ENCODE peak calls at places on chromosome 5, in five cellular contexts. J, P, I, D and R are unnamed samples.

GRCh38 chr5:92518318-92518913 is 1062.6 kb downstream of the NR2F1-AS1 start:
- DNase-seq in J (peak; percentile 67), D (peak; percentile 69), I (no peak), P (peak; percentile 46), R (no peak)

GRCh38 chr5:112878760-112879159 is 17.7 kb downstream of the SRP19 start:
- DNase-seq in P (no peak), J (no peak), D (no peak), I (no peak), R (no peak)

GRCh38 chr5:93622240-93622885 is 39.3 kb downstream of the NR2F1 start:
- DNase-seq in I (no peak), D (peak; percentile 85), P (peak; percentile 59), J (peak; percentile 78), R (no peak)

GRCh38 chr5:42719034-42719433 is 37.6 kb upstream of the CCDC152 start:
- DNase-seq in I (no peak), D (peak; percentile 4), J (no peak), P (no peak), R (no peak)

GRCh38 chr5:150263339-150263738 is 26.2 kb downstream of the CAMK2A start:
- DNase-seq in P (no peak), J (peak; percentile 33), D (no peak), I (no peak), R (no peak)

GRCh38 chr5:62717211-62717927 is 138.8 kb downstream of the LRRC70 start:
- DNase-seq in D (no peak), P (no peak), I (no peak), J (no peak), R (no peak)

GRCh38 chr5:177565046-177565445 is 10.7 kb upstream of the FAM193B start:
- DNase-seq in I (no peak), J (no peak), D (no peak), P (no peak), R (no peak)

GRCh38 chr5:933251-933861 is 40.7 kb downstream of the TRIP13 start:
- DNase-seq in J (no peak), D (no peak), P (no peak), I (no peak), R (no peak)

GRCh38 chr5:150624334-150625163 is 15.9 kb upstream of the SYNPO start:
- DNase-seq in P (peak; percentile 76), J (no peak), I (no peak), D (peak; percentile 63), R (no peak)

GRCh38 chr5:113552137-113552536 is 38.6 kb downstream of the YTHDC2 start:
- DNase-seq in P (no peak), I (no peak), D (no peak), J (no peak), R (no peak)

GRCh38 chr5:51832934-51833470 is 449.8 kb downstream of the ISL1 start:
- DNase-seq in D (no peak), J (no peak), I (no peak), P (no peak), R (no peak)

GRCh38 chr5:128782446-128782845 is 182.8 kb upstream of the SLC27A6 start:
- DNase-seq in D (peak; percentile 84), P (no peak), I (no peak), J (peak; percentile 93), R (no peak)

GRCh38 chr5:78004559-78004958 is 228.4 kb upstream of the TBCA start:
- DNase-seq in I (no peak), J (no peak), D (no peak), P (no peak), R (no peak)

GRCh38 chr5:51388488-51389325 is 5.5 kb downstream of the ISL1 start:
- DNase-seq in D (no peak), J (no peak), P (no peak), I (no peak), R (no peak)

GRCh38 chr5:149878371-149878770 is 66.2 kb downstream of the PDE6A start:
- DNase-seq in P (no peak), J (no peak), I (no peak), D (no peak), R (no peak)

GRCh38 chr5:148202531-148203092 is at the start of gene SPINK6:
- DNase-seq in J (no peak), P (no peak), I (no peak), D (no peak), R (no peak)

GRCh38 chr5:159419567-159419966 is 89.3 kb upstream of the IL12B start:
- DNase-seq in P (no peak), J (no peak), I (no peak), D (peak; percentile 5), R (no peak)

GRCh38 chr5:169029661-169030274 is 271.2 kb downstream of the SLIT3 start:
- DNase-seq in D (peak; percentile 51), P (no peak), I (no peak), J (no peak), R (no peak)

GRCh38 chr5:6728011-6728794 is 15.0 kb downstream of the TENT4A start:
- DNase-seq in I (no peak), J (no peak), D (no peak), P (peak; percentile 27), R (no peak)

GRCh38 chr5:9348296-9348996 is 197.4 kb downstream of the SEMA5A start:
- DNase-seq in J (peak; percentile 65), P (no peak), D (peak; percentile 93), I (no peak), R (no peak)

GRCh38 chr5:122354293-122354692 is 42.3 kb downstream of the SNCAIP start:
- DNase-seq in I (peak; percentile 23), P (peak; percentile 75), J (no peak), D (no peak), R (no peak)

GRCh38 chr5:36630201-36630968 is 24.0 kb downstream of the SLC1A3 start:
- DNase-seq in P (no peak), J (no peak), D (peak; percentile 68), I (no peak), R (no peak)

GRCh38 chr5:95669540-95669939 is 13.3 kb downstream of the SPATA9 start:
- DNase-seq in P (no peak), D (peak; percentile 89), J (peak; percentile 95), I (no peak), R (peak; percentile 77)

GRCh38 chr5:32446660-32447059 is 2.1 kb upstream of the ZFR start:
- DNase-seq in I (no peak), J (no peak), P (no peak), D (no peak), R (no peak)

GRCh38 chr5:95858023-95858461 is 35.5 kb upstream of the GLRX start:
- DNase-seq in J (peak; percentile 97), D (peak; percentile 94), P (no peak), I (no peak), R (no peak)

GRCh38 chr5:113896789-113897188 is 383.3 kb downstream of the YTHDC2 start:
- DNase-seq in I (no peak), P (no peak), J (no peak), D (no peak), R (no peak)

GRCh38 chr5:132770476-132771159 is 6.4 kb downstream of the SEPTIN8 start:
- DNase-seq in P (peak; percentile 37), I (no peak), D (peak; percentile 59), J (no peak), R (no peak)

GRCh38 chr5:126658526-126658925 is 57.8 kb downstream of the PHAX start:
- DNase-seq in P (peak; percentile 58), D (no peak), J (no peak), I (no peak), R (no peak)

GRCh38 chr5:87383216-87383615 is 29.5 kb downstream of the CCNH start:
- DNase-seq in D (peak; percentile 24), J (peak; percentile 31), I (no peak), P (no peak), R (no peak)

GRCh38 chr5:178931846-178932760 is 8.9 kb upstream of the ZNF454 start:
- DNase-seq in D (no peak), P (no peak), I (no peak), J (no peak), R (no peak)
- H3K9me3 ChIP-seq in D (peaks cover 9% of the 10 kb centered on the region), P (peaks cover 39% of the 10 kb centered on the region), I (peaks cover 91% of the 10 kb centered on the region), J (no peaks in the 10 kb centered on the region), R (peaks cover 95% of the 10 kb centered on the region)

GRCh38 chr5:76425940-76426339 is 22.9 kb downstream of the IQGAP2 start:
- DNase-seq in I (no peak), J (no peak), P (no peak), D (no peak), R (no peak)
- H3K9ac ChIP-seq in I (no peak overlapping the region), J (no peak overlapping the region), P (no peak overlapping the region), D (no peak overlapping the region), R (no peak overlapping the region)

GRCh38 chr5:10599828-10600227 is 36.0 kb downstream of the ANKRD33B start:
- DNase-seq in J (peak; percentile 58), D (peak; percentile 81), I (no peak), P (no peak), R (no peak)
- H3K9me3 ChIP-seq in J (no peaks in the 10 kb centered on the region), D (no peaks in the 10 kb centered on the region), I (peaks cover 5% of the 10 kb centered on the region), P (no peaks in the 10 kb centered on the region), R (no peaks in the 10 kb centered on the region)

GRCh38 chr5:145938699-145939531 is 2.5 kb downstream of the SH3RF2 start:
- DNase-seq in I (no peak), J (no peak), P (no peak), D (no peak), R (no peak)
- H3K9ac ChIP-seq in I (no peak overlapping the region), J (no peak overlapping the region), P (no peak overlapping the region), D (no peak overlapping the region), R (no peak overlapping the region)

GRCh38 chr5:141100243-141100805 is at the start of gene PCDHB3:
- DNase-seq in P (no peak), J (peak; percentile 26), I (no peak), D (peak; percentile 79), R (peak; percentile 64)

GRCh38 chr5:141094481-141095262 is at the start of gene PCDHB2:
- DNase-seq in I (peak; percentile 80), J (peak; percentile 56), P (peak; percentile 94), D (peak; percentile 80), R (peak; percentile 50)

GRCh38 chr5:141101059-141101458 is 786 bp downstream of the PCDHB3 start:
- DNase-seq in P (no peak), D (no peak), J (no peak), I (no peak), R (peak; percentile 37)

GRCh38 chr5:141095263-141095641 is 837 bp downstream of the PCDHB2 start:
- DNase-seq in D (peak; percentile 7), I (no peak), J (no peak), P (no peak), R (peak; percentile 41)
- H3K9me3 ChIP-seq in D (no peaks in the 10 kb centered on the region), I (peaks cover 48% of the 10 kb centered on the region), J (no peaks in the 10 kb centered on the region), P (peaks cover 43% of the 10 kb centered on the region), R (peaks cover 28% of the 10 kb centered on the region)